ENCODE peak calls at places on chromosomes 2 and 18, in ten cellular contexts. T is brain pericyte; K is astrocyte of the spinal cord; N is occipital lobe; G is NCI-H345; A is NCI-H1092 treated with DMSO at 0.1 percent for 48 hours; Z is NCI-H748 treated with DMSO at 0.1 percent for 48 hours; B is activated CD4-positive, alpha-beta T cell treated with anti-CD3 and anti-CD28 coated beads, Interleukin-2, amount 50 U/mL, for 1 hour; L is activated effector memory CD4-positive, alpha-beta T cell treated with anti-CD3 and anti-CD28 coated beads, Interleukin-2, amount 50 U/mL, for 16 hours; X is stimulated activated CD8-positive, alpha-beta memory T cell treated with anti-CD3 and anti-CD28 coated beads, Interleukin-15, amount 100 ng/mL, for 4 hours. H is an unnamed sample.

GRCh38 chr18:45802814-45803492 is 22.5 kb upstream of the SIGLEC15 start:
- DNase-seq in G (no peak), K (peak; percentile 99), N (no peak), T (peak; percentile 81), A (no peak), Z (no peak), X (no peak), B (no peak), L (no peak), H (peak; percentile 100)

GRCh38 chr2:217325251-217325650 is 465.4 kb upstream of the TNP1 start:
- DNase-seq in G (no peak), Z (peak; percentile 88), N (no peak), T (no peak), X (no peak), K (no peak), B (no peak), A (no peak), L (no peak), H (no peak)

GRCh38 chr2:17520761-17521160 is 2.5 kb upstream of the RAD51AP2 start:
- DNase-seq in A (no peak), B (no peak), K (no peak), Z (no peak), X (no peak), N (no peak), G (no peak), L (no peak), T (no peak), H (peak; percentile 15)

GRCh38 chr18:3664563-3665178 is 214.7 kb downstream of the TGIF1 start:
- DNase-seq in X (no peak), A (no peak), G (no peak), N (no peak), K (peak; percentile 20), B (no peak), L (no peak), T (no peak), Z (no peak), H (no peak)

GRCh38 chr2:183803596-183803995 is 679.4 kb downstream of the NUP35 start:
- DNase-seq in L (no peak), A (no peak), X (no peak), T (no peak), G (no peak), B (no peak), N (no peak), K (no peak), Z (no peak), H (no peak)

GRCh38 chr2:58497189-58497588 is 256.1 kb upstream of the FANCL start:
- DNase-seq in X (no peak), L (no peak), G (no peak), B (no peak), A (no peak), T (no peak), K (peak; percentile 9), Z (no peak), N (no peak), H (peak; percentile 31)

GRCh38 chr2:32168513-32168912 is 2.8 kb downstream of the SLC30A6 start:
- DNase-seq in Z (no peak), N (no peak), G (no peak), K (no peak), T (no peak), B (no peak), A (no peak), L (no peak), X (no peak), H (no peak)

GRCh38 chr2:50514881-50515280 is 517.1 kb downstream of the NRXN1 start:
- DNase-seq in B (no peak), T (no peak), A (no peak), X (no peak), G (peak; percentile 84), K (no peak), L (no peak), N (no peak), Z (no peak), H (no peak)

GRCh38 chr18:3984163-3984757 is 470.8 kb downstream of the DLGAP1 start:
- DNase-seq in K (peak; percentile 16), Z (no peak), A (no peak), G (no peak), L (no peak), B (no peak), X (no peak), N (no peak), T (no peak), H (no peak)

GRCh38 chr18:8807502-8807833 is 102.1 kb downstream of the MTCL1 start:
- DNase-seq in T (no peak), A (no peak), Z (no peak), G (no peak), N (no peak), L (no peak), K (no peak), B (no peak), X (no peak), H (no peak)

GRCh38 chr2:49585921-49586320 is 431.6 kb upstream of the FSHR start:
- DNase-seq in X (no peak), Z (no peak), B (no peak), K (no peak), T (no peak), G (no peak), L (no peak), A (no peak), N (no peak), H (no peak)

GRCh38 chr2:74653985-74654882 is at the start of gene SEMA4F:
- DNase-seq in Z (peak; percentile 88), X (peak; percentile 84), T (peak; percentile 76), A (peak; percentile 94), K (peak; percentile 95), N (peak; percentile 98), G (peak; percentile 98), B (peak; percentile 93), L (peak; percentile 98), H (peak; percentile 89)

GRCh38 chr2:233386382-233387041 is 32.2 kb downstream of the DGKD start:
- DNase-seq in L (no peak), B (no peak), Z (no peak), N (peak; percentile 15), G (no peak), X (no peak), A (no peak), K (peak; percentile 47), T (no peak), H (peak; percentile 18)

GRCh38 chr18:29012874-29013273 is 835.9 kb upstream of the CDH2 start:
- DNase-seq in X (no peak), K (no peak), Z (no peak), N (no peak), A (no peak), G (no peak), L (no peak), B (no peak), T (no peak), H (no peak)

GRCh38 chr2:21418456-21418855 is 294.7 kb downstream of the TDRD15 start:
- DNase-seq in L (no peak), B (no peak), N (no peak), A (no peak), Z (no peak), K (no peak), X (no peak), T (no peak), G (no peak), H (no peak)

GRCh38 chr2:188919824-188920223 is 54.3 kb upstream of the COL3A1 start:
- DNase-seq in N (no peak), T (no peak), G (no peak), X (no peak), Z (no peak), K (no peak), A (no peak), L (no peak), B (no peak), H (no peak)

GRCh38 chr2:118223487-118224136 is 135.3 kb downstream of the INSIG2 start:
- DNase-seq in K (peak; percentile 17), L (no peak), Z (no peak), A (no peak), G (no peak), X (no peak), B (no peak), T (no peak), N (no peak), H (no peak)

GRCh38 chr18:70415823-70416488 is 127.1 kb downstream of the SOCS6 start:
- DNase-seq in X (no peak), L (no peak), A (no peak), T (no peak), B (no peak), N (no peak), K (no peak), G (peak; percentile 62), Z (no peak), H (no peak)

GRCh38 chr2:206718296-206718695 is at the start of gene DYTN:
- DNase-seq in T (no peak), Z (no peak), X (no peak), N (no peak), A (no peak), B (no peak), L (no peak), K (no peak), G (no peak), H (no peak)

GRCh38 chr2:1812926-1813325 is 68.6 kb upstream of the PXDN start:
- DNase-seq in N (no peak), A (no peak), B (no peak), T (no peak), K (no peak), G (no peak), L (no peak), X (no peak), Z (no peak), H (no peak)

GRCh38 chr2:134778372-134778771 is 59.6 kb upstream of the TMEM163 start:
- DNase-seq in N (no peak), A (no peak), G (no peak), K (no peak), B (no peak), X (no peak), L (no peak), Z (no peak), T (no peak), H (no peak)

GRCh38 chr2:62506421-62506750 is 391 bp upstream of the TMEM17 start:
- DNase-seq in Z (no peak), T (no peak), A (no peak), K (no peak), N (no peak), G (no peak), X (no peak), B (no peak), L (no peak), H (no peak)

GRCh38 chr2:105858868-105859693 is 114.4 kb downstream of the NCK2 start:
- DNase-seq in K (no peak), T (no peak), B (no peak), L (no peak), Z (no peak), N (no peak), A (no peak), X (no peak), G (no peak), H (no peak)

GRCh38 chr2:46298522-46299351 is 1.5 kb downstream of the EPAS1 start:
- DNase-seq in A (peak; percentile 9), N (no peak), G (peak; percentile 28), K (peak; percentile 31), T (no peak), X (no peak), L (peak; percentile 70), B (peak; percentile 17), Z (no peak), H (peak; percentile 69)